ENCODE peak calls at places on chromosomes 2 and 18, in five cellular contexts. T, K, M, N and Z are unnamed samples.

GRCh38 chr2:182447843-182448242 is 21.0 kb upstream of the PDE1A start:
- DNase-seq in T (no peak), K (no peak), M (no peak), N (no peak), Z (no peak)

GRCh38 chr2:178142274-178143065 is 30.2 kb downstream of the RBM45 start:
- DNase-seq in T (no peak), K (no peak), M (no peak), N (no peak), Z (no peak)

GRCh38 chr2:118190365-118190916 is 102.2 kb downstream of the INSIG2 start:
- DNase-seq in T (no peak), K (no peak), M (no peak), N (no peak), Z (no peak)

GRCh38 chr2:200796561-200796960 is 15.1 kb upstream of the BZW1 start:
- DNase-seq in T (no peak), K (no peak), M (no peak), N (no peak), Z (no peak)

GRCh38 chr2:84846041-84846663 is 34.7 kb downstream of the TRABD2A start:
- DNase-seq in T (peak; percentile 17), K (no peak), M (no peak), N (no peak), Z (no peak)

GRCh38 chr2:231666171-231667095 is 41.9 kb upstream of the PTMA start:
- DNase-seq in T (peak; percentile 98), K (peak; percentile 88), M (peak; percentile 99), N (peak; percentile 98), Z (peak; percentile 93)

GRCh38 chr2:212294816-212295215 is 243.8 kb downstream of the ERBB4 start:
- DNase-seq in T (no peak), K (no peak), M (no peak), N (no peak), Z (no peak)

GRCh38 chr2:152444448-152444847 is 109.5 kb downstream of the FMNL2 start:
- DNase-seq in T (no peak), K (no peak), M (no peak), N (no peak), Z (no peak)

GRCh38 chr2:155825876-155826275 is 506.6 kb downstream of the NR4A2 start:
- DNase-seq in T (no peak), K (no peak), M (no peak), N (no peak), Z (no peak)

GRCh38 chr18:66676699-66677098 is 72.8 kb upstream of the CDH19 start:
- DNase-seq in T (no peak), K (no peak), M (no peak), N (no peak), Z (no peak)

GRCh38 chr2:73112026-73112912 is 479 bp downstream of the RAB11FIP5 start:
- DNase-seq in T (no peak), K (no peak), M (peak; percentile 66), N (peak; percentile 71), Z (no peak)

GRCh38 chr18:48832961-48833700 is 117.6 kb downstream of the SMAD7 start:
- DNase-seq in T (peak; percentile 78), K (no peak), M (peak; percentile 83), N (peak; percentile 78), Z (peak; percentile 21)

GRCh38 chr2:1841461-1841860 is 97.1 kb upstream of the PXDN start:
- DNase-seq in T (no peak), K (no peak), M (no peak), N (no peak), Z (no peak)

GRCh38 chr2:146985753-146986152 is 859.1 kb upstream of the ACVR2A start:
- DNase-seq in T (no peak), K (no peak), M (no peak), N (no peak), Z (no peak)

GRCh38 chr2:25808006-25808383 is 70.3 kb downstream of the ASXL2 start:
- DNase-seq in T (no peak), K (no peak), M (no peak), N (no peak), Z (no peak)

GRCh38 chr2:231104115-231104713 is 20.6 kb downstream of the HTR2B start:
- DNase-seq in T (no peak), K (peak; percentile 91), M (peak; percentile 77), N (no peak), Z (peak; percentile 74)

GRCh38 chr2:176527141-176527901 is 258.1 kb downstream of the MTX2 start:
- DNase-seq in T (no peak), K (no peak), M (no peak), N (no peak), Z (no peak)

GRCh38 chr2:134550566-134551164 is 168.1 kb downstream of the TMEM163 start:
- DNase-seq in T (no peak), K (no peak), M (no peak), N (no peak), Z (no peak)

GRCh38 chr2:194745532-194746146 is 911.4 kb upstream of the SLC39A10 start:
- DNase-seq in T (no peak), K (no peak), M (no peak), N (no peak), Z (no peak)

GRCh38 chr2:144938308-144938709 is 418.4 kb upstream of the ZEB2 start:
- DNase-seq in T (no peak), K (no peak), M (no peak), N (no peak), Z (no peak)

GRCh38 chr2:55620123-55620779 is 2.8 kb upstream of the PPP4R3B start:
- DNase-seq in T (no peak), K (peak; percentile 79), M (no peak), N (no peak), Z (no peak)

GRCh38 chr2:118134650-118135049 is 46.4 kb downstream of the INSIG2 start:
- DNase-seq in T (no peak), K (no peak), M (no peak), N (no peak), Z (no peak)

GRCh38 chr2:85611217-85611704 is 605 bp downstream of the C2orf68 start:
- DNase-seq in T (no peak), K (no peak), M (no peak), N (no peak), Z (no peak)

GRCh38 chr2:157443795-157444642 is at the start of gene CYTIP:
- DNase-seq in T (no peak), K (peak; percentile 91), M (no peak), N (peak; percentile 61), Z (no peak)

GRCh38 chr2:135074216-135074615 is 22.1 kb downstream of the RAB3GAP1 start:
- DNase-seq in T (no peak), K (no peak), M (no peak), N (no peak), Z (no peak)

GRCh38 chr18:8299054-8299708 is 310.1 kb upstream of the RAB12 start:
- DNase-seq in T (no peak), K (no peak), M (no peak), N (no peak), Z (no peak)

DNA sequence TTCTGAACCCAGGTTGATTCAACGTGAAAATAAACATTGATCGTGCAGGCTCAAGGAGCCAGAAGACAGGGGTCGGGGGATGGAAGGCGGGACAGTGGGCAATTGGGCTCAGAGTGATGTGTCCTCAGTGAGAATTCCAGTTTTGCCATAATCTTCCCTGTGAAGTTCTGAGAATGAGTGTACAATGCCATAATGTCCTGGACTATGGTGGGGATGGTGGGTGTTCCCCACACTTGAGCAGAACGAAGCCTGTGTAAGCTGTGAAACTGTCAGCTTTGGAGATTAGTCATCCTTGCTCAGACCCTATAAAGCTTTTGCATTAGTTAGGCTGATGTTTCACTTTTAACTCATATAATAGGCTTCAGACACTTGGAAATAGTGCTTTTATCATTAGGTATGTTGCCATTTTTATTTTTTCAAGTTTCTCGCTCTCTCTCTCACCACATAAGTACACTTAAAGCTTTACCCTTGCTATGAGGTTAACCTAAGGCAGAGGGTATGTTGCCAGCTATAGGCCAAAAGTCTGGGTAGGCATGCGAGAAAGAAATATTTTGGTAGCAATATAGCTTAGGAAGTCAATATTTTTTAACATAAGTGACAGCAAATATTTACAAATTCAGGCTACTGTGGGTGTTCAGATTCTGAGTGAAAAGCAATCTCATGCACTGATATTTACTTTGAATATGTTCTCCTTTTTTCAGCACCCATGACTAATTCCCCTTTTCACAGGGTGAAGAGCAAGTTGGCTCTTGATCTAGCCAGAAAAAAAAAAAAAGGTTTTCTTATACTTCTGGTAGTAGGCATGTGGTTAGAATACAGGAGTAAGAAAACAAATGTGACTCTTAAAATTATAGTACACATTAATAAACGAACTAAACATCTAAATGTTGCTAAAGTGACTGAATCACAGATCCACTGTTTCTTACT is 47.2 kb downstream of the CDC42EP3 start:
- DNase-seq in T (no peak), K (no peak), M (no peak), N (no peak), Z (no peak)
- H3K27ac ChIP-seq in T (no peak overlapping the region), K (no peak overlapping the region), M (no peak overlapping the region), N (no peak overlapping the region), Z (peak overlapping the region; percentile 67)

DNA sequence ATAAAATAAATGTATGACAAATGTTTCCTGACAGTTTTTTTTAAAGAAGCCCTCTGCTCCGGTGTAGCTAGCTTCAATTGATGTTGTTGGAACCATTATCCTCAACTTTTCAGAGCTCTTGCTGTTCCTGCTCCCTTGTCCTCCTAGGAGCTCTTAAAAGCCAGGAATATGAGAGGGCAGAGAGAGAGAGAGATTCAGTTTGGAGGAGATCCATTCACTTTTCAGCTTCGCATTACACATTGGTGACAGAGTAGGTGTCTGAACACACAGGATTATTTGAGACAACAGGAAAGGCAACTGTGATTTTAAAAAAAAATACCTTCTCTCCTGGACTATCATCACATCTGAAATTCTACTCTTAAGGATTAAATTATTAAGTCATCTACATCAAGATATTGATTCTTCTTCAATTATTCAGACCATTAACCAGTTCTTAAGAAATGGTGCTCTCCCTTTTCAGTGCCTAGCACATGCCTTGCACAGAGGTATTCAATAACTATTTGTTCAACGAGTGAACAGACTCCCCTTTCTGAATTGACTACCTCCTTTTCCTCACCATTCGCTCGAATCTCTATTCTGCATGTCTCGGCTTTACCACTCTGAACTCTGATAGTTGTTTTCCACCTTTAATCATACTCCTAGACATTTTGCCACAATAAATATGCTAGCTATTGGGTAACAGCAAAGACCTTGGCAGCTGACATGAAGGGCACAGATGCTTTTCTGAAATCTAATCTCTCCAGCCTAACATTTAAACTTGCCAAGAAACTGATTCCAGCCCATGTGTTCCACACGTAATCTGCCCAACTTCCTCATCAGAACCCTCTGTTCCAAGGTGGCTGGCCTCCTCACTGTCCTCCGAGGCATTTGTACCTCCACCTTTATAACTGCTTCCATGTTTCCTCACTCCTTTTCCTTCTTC is 28.6 kb upstream of the SLC35F5 start:
- DNase-seq in T (no peak), K (no peak), M (no peak), N (no peak), Z (no peak)
- H3K27ac ChIP-seq in T (no peak overlapping the region), K (no peak overlapping the region), M (no peak overlapping the region), N (no peak overlapping the region), Z (no peak overlapping the region)

DNA sequence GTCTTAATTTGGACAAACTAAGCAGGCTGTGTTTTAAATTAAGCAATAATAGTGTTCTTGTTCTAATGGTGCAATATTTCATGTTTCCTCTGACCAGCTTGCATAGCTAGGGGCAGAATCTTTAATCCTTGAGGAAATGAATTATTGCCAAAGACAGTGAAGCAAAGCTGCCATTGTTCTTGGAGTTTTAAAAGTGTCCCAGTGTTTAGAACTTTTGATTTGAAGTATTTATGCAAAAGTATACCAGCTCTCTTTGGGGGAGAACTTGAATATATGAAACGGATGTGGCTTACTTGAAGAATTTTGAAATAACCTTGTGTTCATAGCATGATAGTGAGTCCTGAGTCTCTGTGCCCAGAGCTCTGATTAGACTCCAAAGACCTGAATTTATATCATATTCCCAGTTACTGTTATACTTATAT is 33.4 kb downstream of the ITGA6 start:
- DNase-seq in T (no peak), K (no peak), M (no peak), N (no peak), Z (no peak)
- H3K27ac ChIP-seq in T (no peak overlapping the region), K (no peak overlapping the region), M (no peak overlapping the region), N (no peak overlapping the region), Z (no peak overlapping the region)

GRCh38 chr2:42942214-42942989 is 150.0 kb upstream of the HAAO start:
- DNase-seq in T (no peak), K (no peak), M (no peak), N (no peak), Z (no peak)
- H3K27ac ChIP-seq in T (peak overlapping the region; percentile 33), K (no peak overlapping the region), M (peak overlapping the region; percentile 30), N (peak overlapping the region; percentile 55), Z (peak overlapping the region; percentile 56)

GRCh38 chr2:44130441-44130840 is 38.2 kb upstream of the PPM1B start:
- DNase-seq in T (no peak), K (no peak), M (no peak), N (no peak), Z (no peak)
- H3K27ac ChIP-seq in T (peak overlapping the region; percentile 55), K (no peak overlapping the region), M (peak overlapping the region; percentile 46), N (no peak overlapping the region), Z (no peak overlapping the region)